ENCODE peak calls at places on chromosome 7, in four cellular contexts. L is effector CD4-positive, alpha-beta T cell; X is dorsolateral prefrontal cortex; S is cardiac fibroblast. F is an unnamed sample.

GRCh38 chr7:43554423-43554822 is 28.5 kb upstream of the STK17A start:
- DNase-seq in X (no peak), L (no peak), S (no peak), F (no peak)

GRCh38 chr7:159167139-159167538 is 22.5 kb upstream of the VIPR2 start:
- DNase-seq in S (no peak), L (no peak), X (no peak), F (no peak)

GRCh38 chr7:19621740-19622139 is 87.1 kb downstream of the POLR1F start:
- DNase-seq in S (peak), X (no peak), L (no peak), F (peak)

GRCh38 chr7:143389316-143390097 is 8.4 kb downstream of the ZYX start:
- DNase-seq in L (no peak), X (no peak), S (peak), F (no peak)

GRCh38 chr7:22630069-22630468 is 96.9 kb upstream of the IL6 start:
- DNase-seq in X (no peak), L (no peak), S (no peak), F (no peak)

GRCh38 chr7:158957921-158958471 is 101.6 kb downstream of the DYNC2I1 start:
- DNase-seq in X (no peak), S (no peak), L (peak), F (no peak)

GRCh38 chr7:81632418-81632817 is 137.4 kb downstream of the HGF start:
- DNase-seq in L (no peak), X (no peak), S (peak), F (no peak)

GRCh38 chr7:31074403-31074802 is 22.3 kb downstream of the ADCYAP1R1 start:
- DNase-seq in S (no peak), L (no peak), X (no peak), F (no peak)

GRCh38 chr7:132390705-132391104 is 185.6 kb downstream of the PLXNA4 start:
- DNase-seq in X (no peak), L (no peak), S (peak), F (peak)

GRCh38 chr7:112596260-112596659 is 115.5 kb downstream of the LSMEM1 start:
- DNase-seq in L (no peak), X (no peak), S (peak), F (peak)

GRCh38 chr7:151233111-151233701 is 923 bp downstream of the CHPF2 start:
- DNase-seq in X (peak), L (peak), S (peak), F (peak)

GRCh38 chr7:117071597-117071996 is 118.3 kb downstream of the ST7 start:
- DNase-seq in X (no peak), L (no peak), S (no peak), F (no peak)

GRCh38 chr7:31648288-31648687 is 38.7 kb upstream of the PPP1R17 start:
- DNase-seq in S (peak), X (no peak), L (no peak), F (peak)

GRCh38 chr7:132604090-132604489 is 27.8 kb upstream of the PLXNA4 start:
- DNase-seq in S (no peak), L (no peak), X (no peak), F (no peak)

GRCh38 chr7:97004237-97004930 is 969 bp upstream of the DLX6 start:
- DNase-seq in S (no peak), X (no peak), L (no peak), F (no peak)

GRCh38 chr7:101985646-101986199 is 168.3 kb downstream of the CUX1 start:
- DNase-seq in X (no peak), L (no peak), S (no peak), F (no peak)

GRCh38 chr7:55651057-55651456 is 78.8 kb upstream of the VOPP1 start:
- DNase-seq in S (no peak), X (no peak), L (no peak), F (no peak)

GRCh38 chr7:77536017-77536412 is 1.1 kb upstream of the PTPN12 start:
- DNase-seq in S (no peak), L (no peak), X (no peak), F (no peak)

GRCh38 chr7:73369622-73370021 is 41.7 kb downstream of the FKBP6 start:
- DNase-seq in X (no peak), S (no peak), L (no peak), F (no peak)

GRCh38 chr7:95011156-95011928 is 103.9 kb downstream of the PPP1R9A start:
- DNase-seq in S (peak), L (no peak), X (no peak), F (peak)

GRCh38 chr7:129157651-129158050 is 13.1 kb downstream of the TSPAN33 start:
- DNase-seq in L (no peak), X (no peak), S (no peak), F (no peak)

GRCh38 chr7:27615420-27616185 is 47.1 kb downstream of the HIBADH start:
- DNase-seq in S (no peak), X (no peak), L (no peak), F (no peak)

GRCh38 chr7:16564909-16565426 is 38.3 kb downstream of the LRRC72 start:
- DNase-seq in S (peak), X (no peak), L (no peak), F (peak)

GRCh38 chr7:158602041-158602440 is 14.4 kb upstream of the PTPRN2 start:
- DNase-seq in S (no peak), X (no peak), L (no peak), F (no peak)

GRCh38 chr7:155700847-155701246 is 56.4 kb downstream of the RBM33 start:
- DNase-seq in X (no peak), L (no peak), S (no peak), F (no peak)

GRCh38 chr7:36281945-36282727 is 107.5 kb upstream of the ANLN start:
- DNase-seq in X (no peak), L (no peak), S (no peak), F (peak)

GRCh38 chr7:151688236-151688780 is 168.6 kb upstream of the RHEB start:
- DNase-seq in X (no peak), L (no peak), S (no peak), F (no peak)

GRCh38 chr7:3103614-3104399 is 60.1 kb upstream of the CARD11 start:
- DNase-seq in X (no peak), S (no peak), L (no peak), F (no peak)

F was measured in brain microvascular endothelial cell.